ENCODE peak calls at places on chromosomes 7 and 10, in six cellular contexts. One of them, this sample, is unnamed.

GRCh38 chr10:88236121-88236743 is 346.9 kb downstream of the RNLS start:
- DNase-seq in WTC11: no peak
- DNase-seq in H1: no peak
- DNase-seq in HepG2: no peak
- DNase-seq in GM12878: no peak
- DNase-seq in K562: no peak
- DNase-seq in this sample: no peak

GRCh38 chr10:44811072-44811471 is 100.1 kb upstream of the TMEM72 start:
- DNase-seq in WTC11: no peak
- DNase-seq in H1: no peak
- DNase-seq in HepG2: no peak
- DNase-seq in GM12878: no peak
- DNase-seq in K562: no peak
- DNase-seq in this sample: no peak

GRCh38 chr7:32936686-32937085 is 20.6 kb upstream of the FKBP9 start:
- DNase-seq in WTC11: no peak
- DNase-seq in H1: no peak
- DNase-seq in HepG2: no peak
- DNase-seq in GM12878: no peak
- DNase-seq in K562: no peak
- DNase-seq in this sample: no peak

GRCh38 chr10:78807504-78808202 is 261.1 kb upstream of the ZMIZ1 start:
- DNase-seq in WTC11: no peak
- DNase-seq in H1: no peak
- DNase-seq in HepG2: no peak
- DNase-seq in GM12878: no peak
- DNase-seq in K562: no peak
- DNase-seq in this sample: no peak

GRCh38 chr10:62817120-62817762 is 1.1 kb upstream of the EGR2 start:
- DNase-seq in WTC11: no peak
- DNase-seq in H1: no peak
- DNase-seq in HepG2: no peak
- DNase-seq in GM12878: no peak
- DNase-seq in K562: peak
- DNase-seq in this sample: peak

GRCh38 chr7:92295391-92295790 is 49.6 kb downstream of the ANKIB1 start:
- DNase-seq in WTC11: no peak
- DNase-seq in H1: no peak
- DNase-seq in HepG2: no peak
- DNase-seq in GM12878: no peak
- DNase-seq in K562: no peak
- DNase-seq in this sample: no peak

GRCh38 chr7:39741942-39742623 is 118.7 kb downstream of the RALA start:
- DNase-seq in WTC11: peak
- DNase-seq in H1: peak
- DNase-seq in HepG2: no peak
- DNase-seq in GM12878: no peak
- DNase-seq in K562: peak
- DNase-seq in this sample: peak

GRCh38 chr10:106938448-106939014 is 226.0 kb downstream of the SORCS1 start:
- DNase-seq in WTC11: no peak
- DNase-seq in H1: no peak
- DNase-seq in HepG2: no peak
- DNase-seq in GM12878: no peak
- DNase-seq in K562: no peak
- DNase-seq in this sample: no peak

GRCh38 chr7:139068543-139069399 is 32.9 kb upstream of the ZC3HAV1L start:
- DNase-seq in WTC11: no peak
- DNase-seq in H1: no peak
- DNase-seq in HepG2: no peak
- DNase-seq in GM12878: no peak
- DNase-seq in K562: no peak
- DNase-seq in this sample: no peak

GRCh38 chr10:29921071-29921446 is 138.3 kb downstream of the JCAD start:
- DNase-seq in WTC11: no peak
- DNase-seq in H1: no peak
- DNase-seq in HepG2: no peak
- DNase-seq in GM12878: no peak
- DNase-seq in K562: no peak
- DNase-seq in this sample: no peak

GRCh38 chr10:44949127-44949802 is 10.3 kb upstream of the RASSF4 start:
- DNase-seq in WTC11: no peak
- DNase-seq in H1: no peak
- DNase-seq in HepG2: no peak
- DNase-seq in GM12878: no peak
- DNase-seq in K562: no peak
- DNase-seq in this sample: peak

GRCh38 chr7:128833148-128833938 is 3.1 kb downstream of the FLNC start:
- DNase-seq in WTC11: no peak
- DNase-seq in H1: no peak
- DNase-seq in HepG2: no peak
- DNase-seq in GM12878: no peak
- DNase-seq in K562: peak
- DNase-seq in this sample: peak

GRCh38 chr7:128832880-128833147 is 2.6 kb downstream of the FLNC start:
- DNase-seq in WTC11: no peak
- DNase-seq in H1: no peak
- DNase-seq in HepG2: no peak
- DNase-seq in GM12878: no peak
- DNase-seq in K562: no peak
- DNase-seq in this sample: no peak

GRCh38 chr7:128831178-128831993 is 1.2 kb downstream of the FLNC start:
- DNase-seq in WTC11: peak
- DNase-seq in H1: no peak
- DNase-seq in HepG2: no peak
- DNase-seq in GM12878: no peak
- DNase-seq in K562: peak
- DNase-seq in this sample: peak

GRCh38 chr7:128833939-128834310 is 3.7 kb downstream of the FLNC start:
- DNase-seq in WTC11: no peak
- DNase-seq in H1: no peak
- DNase-seq in HepG2: no peak
- DNase-seq in GM12878: no peak
- DNase-seq in K562: no peak
- DNase-seq in this sample: no peak

DNA sequence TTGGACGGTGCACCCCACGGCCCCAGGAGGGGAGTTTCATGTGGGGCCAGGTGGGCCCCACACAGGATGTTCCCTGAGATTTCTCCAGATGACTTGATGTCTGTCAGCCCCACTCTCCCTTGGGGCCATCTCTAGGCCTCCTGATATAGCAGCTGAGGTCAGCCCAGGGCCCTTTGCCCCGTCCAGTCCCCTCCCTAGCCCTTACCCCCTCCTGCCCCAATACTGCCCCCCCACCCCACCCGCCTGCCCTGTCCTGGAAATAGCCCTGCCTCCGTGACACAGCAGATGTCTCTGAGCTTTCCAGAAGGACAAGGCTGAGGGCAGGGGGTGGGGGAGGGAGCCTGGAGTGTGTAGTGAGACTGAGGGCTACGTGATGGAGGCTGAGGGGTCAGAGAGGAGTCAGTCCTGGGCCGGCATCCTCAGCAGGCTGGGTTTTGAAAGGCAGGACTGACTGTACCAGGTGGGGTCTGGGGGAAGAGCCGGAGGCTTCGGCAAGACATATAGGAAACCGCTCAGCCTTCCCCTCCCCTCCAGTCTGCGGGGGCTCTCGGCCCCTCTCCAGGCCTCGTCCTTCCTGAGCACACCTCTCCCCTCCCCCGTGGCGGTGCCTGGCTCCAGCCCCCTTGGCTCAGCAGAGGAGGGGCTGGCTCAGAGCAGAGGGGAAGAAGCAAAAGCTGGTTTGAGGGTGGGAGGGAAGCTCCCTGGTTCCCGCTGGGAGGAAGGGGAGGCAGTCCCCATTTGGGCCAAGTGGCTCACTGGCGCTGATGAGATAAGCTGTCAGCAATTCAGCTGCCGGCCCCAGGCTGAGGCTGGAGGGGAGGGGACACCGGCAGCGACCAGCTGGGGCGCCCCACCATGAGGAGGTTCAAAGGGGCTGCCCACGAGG is 2.0 kb downstream of the FLNC start:
- DNase-seq in WTC11: peak
- DNase-seq in H1: no peak
- DNase-seq in HepG2: no peak
- DNase-seq in GM12878: no peak
- DNase-seq in K562: peak
- DNase-seq in this sample: peak
- TF ChIP-seq CREB1 in WTC11: no peak
- TF ChIP-seq CREB1 in H1: no peak
- TF ChIP-seq CREB1 in HepG2: no peak
- TF ChIP-seq CREB1 in GM12878: no peak
- TF ChIP-seq CREB1 in K562: no peak
- TF ChIP-seq CREB1 in this sample: no peak

DNA sequence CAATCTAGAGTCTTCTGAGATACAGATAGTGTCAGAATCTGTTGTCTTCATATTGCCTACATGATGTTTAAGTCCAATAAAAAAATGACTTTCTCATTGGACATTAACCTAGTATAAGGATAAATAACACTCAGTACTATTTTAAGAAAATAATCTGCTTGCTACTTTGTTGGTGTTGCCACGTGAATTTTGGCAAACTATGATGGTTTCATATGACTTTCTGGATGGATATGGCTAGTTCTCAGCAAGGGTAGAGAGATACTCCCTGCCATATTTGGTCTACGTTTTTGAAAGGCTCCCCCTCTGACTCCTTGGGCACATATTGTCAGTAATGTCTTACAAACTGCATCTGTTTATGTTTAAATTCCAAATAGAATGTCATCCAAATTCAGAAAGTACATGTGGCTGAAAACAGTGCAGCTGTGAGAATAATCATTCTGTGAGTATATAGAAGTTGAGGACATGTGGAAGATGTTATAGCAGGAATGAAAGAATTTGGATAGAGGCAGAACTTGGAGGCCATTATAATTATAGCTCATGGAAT is 107.9 kb downstream of the SRI start:
- DNase-seq in WTC11: no peak
- DNase-seq in H1: no peak
- DNase-seq in HepG2: no peak
- DNase-seq in GM12878: no peak
- DNase-seq in K562: no peak
- DNase-seq in this sample: no peak
- TF ChIP-seq CREB1 in WTC11: no peak
- TF ChIP-seq CREB1 in H1: no peak
- TF ChIP-seq CREB1 in HepG2: no peak
- TF ChIP-seq CREB1 in GM12878: no peak
- TF ChIP-seq CREB1 in K562: no peak
- TF ChIP-seq CREB1 in this sample: no peak

DNA sequence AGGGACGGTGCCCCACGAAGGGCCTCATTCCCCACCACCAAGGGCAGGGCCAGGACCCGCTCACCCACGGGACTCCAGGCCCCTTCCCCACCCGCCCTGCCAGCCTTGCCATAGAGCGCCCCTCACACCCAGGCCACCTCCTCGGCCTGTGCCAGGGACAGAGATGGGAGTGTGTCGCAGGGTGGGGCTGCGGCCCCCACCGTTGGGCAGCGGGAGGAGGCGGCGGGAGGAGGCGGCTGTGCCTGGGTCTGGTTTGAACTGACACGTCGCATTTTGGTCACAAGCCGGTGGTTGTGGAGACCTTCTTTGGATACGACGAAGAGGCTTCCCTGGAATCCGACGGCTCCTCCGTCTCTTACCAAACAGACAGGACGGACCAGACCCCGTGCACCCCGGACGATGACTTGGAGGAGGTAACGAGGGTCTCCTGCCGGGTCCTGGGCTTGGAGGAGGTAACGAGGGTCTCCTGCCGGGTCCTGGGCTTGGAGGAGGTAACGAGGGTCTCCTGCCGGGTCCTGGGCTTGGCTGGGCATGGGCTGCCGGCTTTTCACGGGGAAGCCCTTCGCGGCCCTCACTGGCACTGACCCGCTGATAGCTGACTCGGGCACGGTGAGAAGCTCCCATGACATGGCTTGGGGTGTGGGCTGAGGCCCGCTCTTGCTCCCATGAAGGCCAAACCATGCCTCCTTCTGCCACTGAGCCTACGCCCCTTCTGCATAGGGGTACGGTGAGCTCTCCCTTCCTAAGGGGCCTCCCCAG is 46.4 kb upstream of the DPYSL4 start:
- DNase-seq in WTC11: peak
- DNase-seq in H1: no peak
- DNase-seq in HepG2: no peak
- DNase-seq in GM12878: no peak
- DNase-seq in K562: no peak
- DNase-seq in this sample: no peak
- TF ChIP-seq CREB1 in WTC11: no peak
- TF ChIP-seq CREB1 in H1: no peak
- TF ChIP-seq CREB1 in HepG2: no peak
- TF ChIP-seq CREB1 in GM12878: no peak
- TF ChIP-seq CREB1 in K562: no peak
- TF ChIP-seq CREB1 in this sample: no peak

GRCh38 chr7:55248526-55248925 is 116.6 kb upstream of the LANCL2 start:
- DNase-seq in WTC11: no peak
- DNase-seq in H1: no peak
- DNase-seq in HepG2: no peak
- DNase-seq in GM12878: no peak
- DNase-seq in K562: no peak
- DNase-seq in this sample: no peak
- TF ChIP-seq CREB1 in WTC11: no peak
- TF ChIP-seq CREB1 in H1: no peak
- TF ChIP-seq CREB1 in HepG2: no peak
- TF ChIP-seq CREB1 in GM12878: no peak
- TF ChIP-seq CREB1 in K562: no peak
- TF ChIP-seq CREB1 in this sample: no peak